ENCODE peak calls at places on chromosomes 3 and 15, in four cellular contexts. F is GM12878, B is HL-60, C is K562. H is an unnamed sample.

GRCh38 chr3:122458992-122459391 is 43.1 kb upstream of the WDR5B start:
- DNase-seq in F (no peak), B (peak; percentile 11), C (no peak), H (no peak)

GRCh38 chr15:71752604-71753289 is 57.6 kb upstream of the NR2E3 start:
- DNase-seq in F (no peak), B (no peak), C (no peak), H (peak; percentile 37)

GRCh38 chr15:57550640-57551039 is 41.1 kb upstream of the MYZAP start:
- DNase-seq in F (no peak), B (no peak), C (no peak), H (no peak)

GRCh38 chr15:29871401-29871800 is 49.1 kb upstream of the TJP1 start:
- DNase-seq in F (no peak), B (no peak), C (no peak), H (no peak)

GRCh38 chr15:36428102-36428845 is 151.2 kb upstream of the CDIN1 start:
- DNase-seq in F (no peak), B (no peak), C (peak; percentile 89), H (no peak)

GRCh38 chr3:46933261-46933660 is 43.3 kb downstream of the CCDC12 start:
- DNase-seq in F (no peak), B (no peak), C (no peak), H (no peak)

GRCh38 chr3:45437388-45437787 is 49.0 kb downstream of the LARS2 start:
- DNase-seq in F (no peak), B (no peak), C (no peak), H (no peak)

GRCh38 chr3:172228041-172228440 is 188.7 kb downstream of the FNDC3B start:
- DNase-seq in F (no peak), B (no peak), C (no peak), H (no peak)

GRCh38 chr15:101494251-101494796 is 4.8 kb upstream of the PCSK6 start:
- DNase-seq in F (no peak), B (no peak), C (no peak), H (no peak)

GRCh38 chr15:56735589-56735988 is 2.3 kb upstream of the ZNF280D start:
- DNase-seq in F (no peak), B (no peak), C (no peak), H (no peak)

GRCh38 chr3:42428830-42429229 is 18.4 kb upstream of the LYZL4 start:
- DNase-seq in F (no peak), B (no peak), C (no peak), H (no peak)

GRCh38 chr15:29936353-29937049 is 114.2 kb upstream of the TJP1 start:
- DNase-seq in F (no peak), B (no peak), C (no peak), H (no peak)

GRCh38 chr3:184472723-184473419 is 88.7 kb upstream of the EPHB3 start:
- DNase-seq in F (no peak), B (peak; percentile 25), C (no peak), H (no peak)

GRCh38 chr15:41105348-41106334 is 10.4 kb downstream of the INO80 start:
- DNase-seq in F (no peak), B (no peak), C (no peak), H (no peak)

GRCh38 chr3:138112362-138112761 is 3.0 kb downstream of the DZIP1L start:
- DNase-seq in F (no peak), B (no peak), C (no peak), H (no peak)

GRCh38 chr3:197540961-197541377 is 14.8 kb downstream of the BDH1 start:
- DNase-seq in F (no peak), B (no peak), C (no peak), H (no peak)

GRCh38 chr3:78941587-78941986 is 826.2 kb downstream of the ROBO1 start:
- DNase-seq in F (no peak), B (no peak), C (no peak), H (no peak)

GRCh38 chr3:134608023-134608758 is 42.6 kb downstream of the KY start:
- DNase-seq in F (no peak), B (no peak), C (no peak), H (no peak)

GRCh38 chr3:186070996-186071395 is 37.9 kb downstream of the ETV5 start:
- DNase-seq in F (no peak), B (no peak), C (no peak), H (no peak)

GRCh38 chr3:30421261-30421660 is 185.1 kb upstream of the TGFBR2 start:
- DNase-seq in F (no peak), B (no peak), C (no peak), H (no peak)
- TF ChIP-seq SPI1 in F (no peak), B (no peak), C (no peak), H (no peak)

GRCh38 chr3:113867506-113867905 is 28.9 kb downstream of the GRAMD1C start:
- DNase-seq in F (no peak), B (no peak), C (no peak), H (no peak)
- TF ChIP-seq SPI1 in F (no peak), B (no peak), C (no peak), H (no peak)

GRCh38 chr3:174000675-174001074 is 603.1 kb downstream of the NLGN1 start:
- DNase-seq in F (no peak), B (no peak), C (no peak), H (no peak)

GRCh38 chr3:174002543-174002942 is 605.0 kb downstream of the NLGN1 start:
- DNase-seq in F (no peak), B (no peak), C (no peak), H (no peak)
- TF ChIP-seq SPI1 in F (no peak), B (no peak), C (no peak), H (no peak)

DNA sequence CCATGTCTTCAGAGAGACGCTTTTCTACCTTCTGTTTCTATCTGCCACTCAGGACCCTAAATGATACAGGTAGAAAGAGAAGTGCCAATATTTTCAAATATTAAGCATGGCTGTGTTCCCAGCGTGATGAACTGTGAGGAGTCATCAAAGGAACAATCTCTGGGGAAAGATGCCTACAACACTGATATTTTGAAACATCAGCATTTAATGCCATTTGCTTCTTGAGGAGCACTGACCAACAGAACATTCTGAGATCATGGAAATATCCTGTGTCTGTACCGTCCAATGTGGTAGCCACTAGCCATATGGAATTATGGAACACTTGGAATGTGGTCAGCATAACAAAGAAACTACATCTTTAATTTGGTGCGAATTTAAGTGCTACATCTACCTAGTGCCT is 117.9 kb upstream of the COL6A5 start:
- DNase-seq in F (no peak), B (no peak), C (no peak), H (no peak)
- TF ChIP-seq SPI1 in F (no peak), B (no peak), C (no peak), H (no peak)

GRCh38 chr3:127473244-127474024 is 117.1 kb downstream of the TPRA1 start:
- DNase-seq in F (no peak), B (no peak), C (peak; percentile 40), H (peak; percentile 50)
- TF ChIP-seq SPI1 in F (no peak), B (no peak), C (no peak), H (no peak)

GRCh38 chr3:55127565-55127964 is 199.7 kb upstream of the LRTM1 start:
- DNase-seq in F (no peak), B (no peak), C (no peak), H (no peak)

DNA sequence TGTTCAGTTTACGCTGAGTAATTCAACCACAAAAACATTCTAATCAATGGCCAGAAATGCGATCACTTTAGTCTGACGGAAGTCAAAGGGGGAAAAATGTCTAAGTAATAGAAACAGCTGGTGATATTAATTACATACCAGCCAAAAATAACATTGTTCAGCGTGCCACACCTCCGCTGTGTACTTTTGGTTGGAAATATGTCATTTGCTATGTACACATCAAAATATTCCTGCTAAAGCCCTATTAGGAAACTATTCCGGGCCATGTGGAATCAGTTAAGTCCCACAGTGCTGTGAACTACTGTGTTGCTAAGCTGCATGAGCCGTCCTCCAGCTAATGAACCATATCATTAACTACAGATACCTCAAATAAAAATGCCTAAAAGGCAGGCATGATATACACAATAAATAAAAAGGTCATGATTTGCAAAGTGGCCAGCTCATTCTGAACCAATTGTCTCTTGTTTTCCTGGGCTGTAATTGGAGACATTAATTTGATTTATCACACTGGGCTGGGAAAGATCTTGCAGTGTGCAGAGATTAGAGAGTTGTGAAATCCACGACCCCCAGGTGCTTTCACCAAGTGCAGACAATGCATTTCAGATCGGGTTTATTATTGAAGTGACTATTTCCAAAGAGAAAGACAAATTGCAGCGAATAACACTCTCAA is 200.5 kb upstream of the LRTM1 start:
- DNase-seq in F (no peak), B (no peak), C (no peak), H (no peak)
- TF ChIP-seq SPI1 in F (no peak), B (no peak), C (no peak), H (no peak)

GRCh38 chr3:151227438-151228290 is 24.6 kb upstream of the GPR171 start:
- DNase-seq in F (peak; percentile 60), B (peak; percentile 66), C (peak; percentile 77), H (peak; percentile 35)

GRCh38 chr3:151226088-151226563 is 23.1 kb upstream of the GPR171 start:
- DNase-seq in F (no peak), B (no peak), C (no peak), H (no peak)

GRCh38 chr3:151225040-151225975 is 22.3 kb upstream of the GPR171 start:
- DNase-seq in F (no peak), B (no peak), C (no peak), H (no peak)

GRCh38 chr3:151226825-151227224 is 23.8 kb upstream of the GPR171 start:
- DNase-seq in F (no peak), B (no peak), C (no peak), H (no peak)

GRCh38 chr3:151224268-151224909 is 21.4 kb upstream of the GPR171 start:
- DNase-seq in F (no peak), B (no peak), C (no peak), H (no peak)
- TF ChIP-seq SPI1 in F (no peak), B (no peak), C (no peak), H (no peak)